ENCODE peak calls at places on chromosomes 2 and 18, in six cellular contexts. R, K, W, E, F and N are unnamed samples.

GRCh38 chr18:697771-698170 is 14.7 kb downstream of the ENOSF1 start:
- DNase-seq in W (no peak), R (peak; percentile 60), K (no peak), E (no peak), F (no peak), N (no peak)

GRCh38 chr2:88172882-88173281 is 2.7 kb downstream of the THNSL2 start:
- DNase-seq in K (no peak), W (no peak), E (no peak), R (no peak), F (no peak), N (no peak)

GRCh38 chr2:26816893-26817292 is 31.0 kb downstream of the CENPA start:
- DNase-seq in K (no peak), W (no peak), F (no peak), R (peak; percentile 45), E (no peak), N (peak; percentile 8)

GRCh38 chr2:184599875-184600227 is 1.5 kb downstream of the ZNF804A start:
- DNase-seq in R (peak; percentile 13), K (no peak), E (no peak), F (peak; percentile 53), W (no peak), N (no peak)

GRCh38 chr2:52473526-52473925 is 1294.1 kb upstream of the CHAC2 start:
- DNase-seq in K (no peak), E (no peak), W (no peak), F (no peak), R (no peak), N (no peak)

GRCh38 chr2:95158891-95159619 is 593 bp downstream of the ZNF514 start:
- DNase-seq in E (no peak), K (peak; percentile 78), W (peak; percentile 48), R (peak; percentile 4), F (peak; percentile 40), N (peak; percentile 35)

GRCh38 chr18:31170335-31170734 is 7.7 kb upstream of the DSC1 start:
- DNase-seq in R (no peak), E (no peak), K (no peak), F (no peak), W (no peak), N (no peak)

GRCh38 chr2:119772128-119772527 is 12.4 kb downstream of the PTPN4 start:
- DNase-seq in F (no peak), W (no peak), K (no peak), R (no peak), E (no peak), N (no peak)

GRCh38 chr2:74691955-74692354 is 37.9 kb downstream of the SEMA4F start:
- DNase-seq in E (no peak), K (no peak), R (no peak), F (no peak), W (no peak), N (no peak)

GRCh38 chr2:204180671-204181070 is 244.1 kb downstream of the ICOS start:
- DNase-seq in R (peak; percentile 7), F (no peak), E (no peak), W (no peak), K (no peak), N (no peak)

GRCh38 chr2:197055045-197055444 is 128.5 kb upstream of the PGAP1 start:
- DNase-seq in R (no peak), K (no peak), F (no peak), E (no peak), W (no peak), N (no peak)

GRCh38 chr2:69576895-69577294 is 66.6 kb downstream of the AAK1 start:
- DNase-seq in R (no peak), F (no peak), E (no peak), W (no peak), K (no peak), N (no peak)

GRCh38 chr2:235501663-235502009 is 7.8 kb downstream of the AGAP1 start:
- DNase-seq in K (no peak), R (no peak), W (no peak), E (no peak), F (no peak), N (no peak)

GRCh38 chr2:110770696-110771425 is 38.5 kb downstream of the ACOXL start:
- DNase-seq in R (peak; percentile 52), E (no peak), W (peak; percentile 34), F (peak; percentile 12), K (no peak), N (no peak)

GRCh38 chr2:159153463-159153862 is 133.0 kb downstream of the WDSUB1 start:
- DNase-seq in K (no peak), W (no peak), R (no peak), F (no peak), E (no peak), N (peak; percentile 68)

GRCh38 chr2:150410809-150411208 is 76.7 kb downstream of the RND3 start:
- DNase-seq in E (peak; percentile 54), F (peak; percentile 65), R (no peak), W (peak; percentile 52), K (no peak), N (peak; percentile 15)

GRCh38 chr2:233341296-233341695 is 13.0 kb upstream of the DGKD start:
- DNase-seq in W (no peak), R (no peak), F (no peak), K (no peak), E (no peak), N (no peak)

GRCh38 chr2:233334915-233335314 is 19.4 kb upstream of the DGKD start:
- DNase-seq in F (no peak), E (no peak), K (no peak), R (no peak), W (no peak), N (no peak)

GRCh38 chr2:233336541-233336940 is 17.8 kb upstream of the DGKD start:
- DNase-seq in E (no peak), W (no peak), F (no peak), K (no peak), R (no peak), N (no peak)

GRCh38 chr2:233338969-233339368 is 15.3 kb upstream of the DGKD start:
- DNase-seq in F (no peak), E (no peak), W (no peak), R (no peak), K (no peak), N (no peak)

DNA sequence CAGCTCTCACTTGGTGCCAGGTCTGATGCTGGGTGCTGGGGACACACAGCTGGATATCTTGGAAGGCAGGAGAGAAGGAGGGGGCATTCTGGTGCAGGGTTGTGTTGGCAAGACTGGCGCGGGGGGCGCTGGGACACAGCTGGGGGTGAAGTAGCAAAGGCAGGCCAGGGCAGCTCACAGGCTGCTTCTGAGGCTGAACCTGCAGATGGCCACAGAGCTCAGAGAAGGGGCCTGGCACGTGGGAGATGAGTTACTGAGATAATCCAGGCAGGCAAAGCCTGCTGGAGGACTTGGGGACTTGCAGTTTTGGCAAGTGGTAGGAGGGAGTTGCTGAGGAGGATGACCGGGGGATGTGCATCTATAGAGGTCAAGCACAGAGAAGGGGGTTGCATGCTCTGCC is 16.2 kb upstream of the DGKD start:
- DNase-seq in E (no peak), W (no peak), R (no peak), F (no peak), K (no peak), N (no peak)
- TF ChIP-seq CTCF in E (peak; percentile 8), W (no peak), R (no peak), F (no peak), K (no peak), N (no peak)

GRCh38 chr18:12079504-12080237 is 14.0 kb upstream of the ANKRD62 start:
- DNase-seq in W (peak; percentile 85), K (no peak), R (peak; percentile 24), E (no peak), F (peak; percentile 76), N (no peak)

GRCh38 chr18:12076424-12077140 is 17.1 kb upstream of the ANKRD62 start:
- DNase-seq in R (no peak), K (no peak), E (no peak), W (peak; percentile 43), F (no peak), N (peak; percentile 29)

DNA sequence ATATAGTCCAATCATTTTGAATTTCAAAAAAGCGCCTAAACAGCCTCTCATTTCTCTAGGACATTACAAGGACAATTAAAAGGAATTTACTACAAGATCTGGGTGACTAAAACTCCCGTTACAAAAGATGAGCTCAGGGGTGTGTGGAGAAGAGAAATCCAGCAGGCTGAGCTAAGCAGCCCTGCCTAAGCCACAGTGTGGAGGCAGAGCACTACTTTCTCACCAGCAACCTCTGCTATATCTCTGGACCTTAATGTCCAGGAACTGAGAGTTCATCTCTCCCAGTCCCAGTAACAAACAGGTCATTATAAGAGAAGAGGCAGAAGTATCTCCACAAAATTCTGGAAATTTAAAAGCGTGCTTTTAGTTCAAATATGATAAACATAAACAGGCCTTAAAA is 18.9 kb upstream of the ANKRD62 start:
- DNase-seq in R (peak; percentile 6), E (no peak), K (no peak), W (peak; percentile 33), F (no peak), N (no peak)
- TF ChIP-seq CTCF in R (no peak), E (no peak), K (no peak), W (no peak), F (peak; percentile 27), N (no peak)

GRCh38 chr2:134489732-134490384 is 228.9 kb downstream of the TMEM163 start:
- DNase-seq in E (no peak), F (no peak), K (no peak), W (no peak), R (no peak), N (no peak)
- TF ChIP-seq CTCF in E (peak; percentile 31), F (no peak), K (no peak), W (no peak), R (no peak), N (no peak)

GRCh38 chr2:239003933-239004636 is 156.2 kb downstream of the TWIST2 start:
- DNase-seq in K (peak; percentile 48), F (no peak), R (no peak), W (no peak), E (no peak), N (no peak)

GRCh38 chr2:239001794-239002193 is 153.9 kb downstream of the TWIST2 start:
- DNase-seq in E (no peak), W (no peak), R (no peak), F (no peak), K (no peak), N (no peak)

GRCh38 chr2:239005586-239005985 is 157.7 kb downstream of the TWIST2 start:
- DNase-seq in R (no peak), K (peak; percentile 62), F (no peak), E (no peak), W (no peak), N (no peak)

GRCh38 chr2:239002591-239002959 is 154.7 kb downstream of the TWIST2 start:
- DNase-seq in R (no peak), W (no peak), E (no peak), K (no peak), F (no peak), N (no peak)

DNA sequence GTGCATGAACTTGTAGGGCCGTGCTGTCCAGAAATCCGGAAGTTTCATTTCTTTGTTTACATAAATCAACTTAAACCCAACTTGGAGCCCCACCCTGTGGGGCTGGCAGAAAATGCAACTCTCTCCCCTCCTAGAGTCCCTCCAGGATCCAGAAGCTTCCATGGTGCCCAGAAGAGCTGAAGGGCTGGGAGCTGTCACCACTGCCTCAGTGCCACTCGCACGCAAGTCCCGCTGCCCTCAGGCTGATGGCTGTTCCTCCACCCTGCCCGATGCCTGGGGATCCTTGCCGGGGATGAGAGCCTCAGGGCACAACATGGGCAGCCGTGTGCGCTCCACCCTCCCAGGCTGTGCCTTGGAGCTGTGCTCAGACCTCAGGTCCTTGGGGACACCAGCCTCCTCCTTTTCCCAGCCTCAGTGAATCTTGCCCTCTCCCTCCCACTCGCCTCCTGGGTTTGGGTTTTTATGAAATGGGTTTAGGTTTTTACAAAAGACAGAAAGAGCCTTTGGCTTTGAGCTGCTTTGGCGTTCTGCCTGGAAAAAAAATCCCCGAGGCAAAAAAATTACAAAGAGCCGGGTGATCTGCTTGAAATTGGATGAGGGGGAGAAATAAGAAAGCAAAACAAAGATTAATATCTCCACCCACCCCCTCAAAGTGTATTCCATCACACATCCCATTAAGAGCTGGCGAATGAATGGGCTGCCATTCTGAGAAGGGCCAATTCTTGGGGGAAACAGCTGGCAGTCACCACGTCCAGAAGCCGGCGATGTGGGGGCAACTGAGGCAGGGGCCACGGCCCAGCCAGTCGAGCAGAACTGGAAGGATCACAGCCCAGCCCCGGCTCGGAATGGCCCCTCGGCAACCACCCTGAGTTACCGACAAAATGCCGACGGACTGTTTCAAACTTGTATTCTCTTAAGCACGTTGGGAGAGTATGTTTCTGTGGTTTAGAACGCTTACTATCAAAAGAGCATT is 155.4 kb downstream of the TWIST2 start:
- DNase-seq in K (peak; percentile 66), F (peak; percentile 19), E (no peak), W (peak; percentile 76), R (peak; percentile 62), N (no peak)
- TF ChIP-seq CTCF in K (no peak), F (peak; percentile 24), E (no peak), W (peak; percentile 22), R (peak; percentile 39), N (no peak)